ENCODE peak calls at places on chromosomes 3 and 15, in nine cellular contexts. P is H7; W is left lung; A is stimulated activated CD4-positive, alpha-beta T cell treated with anti-CD3 and anti-CD28 coated beads, Interleukin-15, amount 100 ng/mL, for 1 hour; C is cardiac muscle cell; N is stimulated activated effector memory CD8-positive, alpha-beta T cell treated with anti-CD3 and anti-CD28 coated beads, Interleukin-12 subunit alpha, Interleukin-12 subunit beta, amount 100 ng/mL, for 72 hours; H is A549; U is amygdala; T is HFFc6. F is an unnamed sample.
A peak's percentile ranks its signal among the peaks of the same experiment; 100 is the strongest.

GRCh38 chr3:129027544-129027880 is 26.4 kb downstream of the EFCC1 start:
- DNase-seq in C (no peak), A (no peak), W (peak; percentile 31), P (no peak), N (no peak), U (no peak), H (no peak), T (no peak), F (no peak)

GRCh38 chr3:194269610-194270145 is 81.5 kb downstream of the CPN2 start:
- DNase-seq in N (no peak), T (no peak), U (peak; percentile 19), C (peak; percentile 95), A (no peak), W (peak; percentile 88), P (peak; percentile 96), H (no peak), F (peak; percentile 15)

GRCh38 chr15:66124626-66125025 is 128.9 kb downstream of the MEGF11 start:
- DNase-seq in C (no peak), W (no peak), U (no peak), A (no peak), H (no peak), P (peak; percentile 64), T (no peak), N (no peak), F (no peak)

GRCh38 chr15:78726870-78727551 is 84.3 kb downstream of the ADAMTS7 start:
- DNase-seq in C (no peak), A (no peak), T (no peak), U (no peak), H (peak; percentile 44), N (no peak), W (peak; percentile 57), P (peak; percentile 93), F (peak; percentile 43)

GRCh38 chr3:177553586-177553985 is 356.3 kb upstream of the TBL1XR1 start:
- DNase-seq in C (no peak), U (peak; percentile 17), T (no peak), H (no peak), W (no peak), A (no peak), N (no peak), P (no peak), F (no peak)

GRCh38 chr3:188975612-188976314 is 196.0 kb upstream of the TPRG1 start:
- DNase-seq in P (no peak), H (no peak), U (no peak), C (no peak), T (no peak), A (no peak), N (no peak), W (no peak), F (no peak)

GRCh38 chr3:184417619-184418327 is 37.9 kb downstream of the CHRD start:
- DNase-seq in T (peak; percentile 32), A (peak; percentile 57), N (peak; percentile 46), U (peak; percentile 25), H (peak; percentile 44), C (peak; percentile 77), P (peak; percentile 85), W (peak; percentile 90), F (peak; percentile 75)

GRCh38 chr3:34178415-34178814 is 380.0 kb downstream of the PDCD6IP start:
- DNase-seq in N (no peak), P (no peak), C (no peak), T (no peak), U (no peak), A (no peak), H (no peak), W (no peak), F (no peak)

GRCh38 chr15:60191015-60191414 is 186.9 kb downstream of the FOXB1 start:
- DNase-seq in W (no peak), U (no peak), C (no peak), N (no peak), A (no peak), T (no peak), H (no peak), P (no peak), F (no peak)

GRCh38 chr15:60548101-60548500 is 69.2 kb upstream of the ICE2 start:
- DNase-seq in C (no peak), H (no peak), T (no peak), U (no peak), N (no peak), P (no peak), W (no peak), A (peak; percentile 14), F (no peak)

GRCh38 chr3:186640473-186640818 is 247 bp downstream of the FETUB start:
- DNase-seq in T (peak; percentile 18), N (no peak), H (peak; percentile 21), P (no peak), A (no peak), C (no peak), W (no peak), U (no peak), F (peak; percentile 56)

GRCh38 chr3:42701371-42702065 is 1.1 kb downstream of the HHATL start:
- DNase-seq in W (peak; percentile 85), A (peak; percentile 24), N (peak; percentile 64), U (peak; percentile 77), P (peak; percentile 98), C (peak; percentile 49), T (no peak), H (peak; percentile 45), F (peak; percentile 51)

GRCh38 chr3:67000006-67000405 is 1.9 kb downstream of the KBTBD8 start:
- DNase-seq in A (no peak), P (no peak), W (no peak), C (peak; percentile 20), U (no peak), N (no peak), H (no peak), T (peak; percentile 68), F (peak; percentile 85)

GRCh38 chr3:114104414-114104813 is 47.9 kb downstream of the QTRT2 start:
- DNase-seq in N (no peak), A (no peak), P (no peak), T (peak; percentile 66), U (no peak), H (no peak), C (no peak), W (no peak), F (peak; percentile 71)

GRCh38 chr3:45654344-45654934 is 34.8 kb upstream of the SACM1L start:
- DNase-seq in A (no peak), U (no peak), T (no peak), H (no peak), N (no peak), W (no peak), C (no peak), P (no peak), F (no peak)

GRCh38 chr3:50885491-50885890 is 210.8 kb downstream of the DOCK3 start:
- DNase-seq in W (no peak), N (no peak), C (no peak), H (no peak), T (no peak), P (peak; percentile 22), A (no peak), U (no peak), F (peak; percentile 32)

GRCh38 chr15:40909662-40910625 is 15.7 kb downstream of the VPS18 start:
- DNase-seq in C (peak; percentile 72), P (no peak), H (no peak), T (peak; percentile 25), N (no peak), U (no peak), W (no peak), A (no peak), F (peak; percentile 30)

GRCh38 chr15:27847775-27848710 is 251.1 kb downstream of the OCA2 start:
- DNase-seq in T (no peak), C (no peak), A (no peak), P (no peak), W (peak; percentile 26), H (no peak), N (no peak), U (no peak), F (no peak)

GRCh38 chr3:194536883-194537637 is 50.3 kb upstream of the ATP13A3 start:
- DNase-seq in H (no peak), U (no peak), P (no peak), W (no peak), C (no peak), A (no peak), N (no peak), T (peak; percentile 28), F (peak; percentile 47)

GRCh38 chr15:78808550-78808949 is 2.7 kb downstream of the ADAMTS7 start:
- DNase-seq in N (no peak), C (peak; percentile 48), H (peak; percentile 71), T (peak; percentile 27), W (no peak), U (no peak), P (peak; percentile 73), A (no peak), F (peak; percentile 49)

GRCh38 chr3:130971208-130971607 is 55.4 kb downstream of the ASTE1 start:
- DNase-seq in N (no peak), T (peak; percentile 16), W (no peak), C (no peak), U (no peak), A (no peak), H (no peak), P (no peak), F (peak; percentile 21)

GRCh38 chr3:184757010-184757651 is 45.3 kb upstream of the MAGEF1 start:
- DNase-seq in W (no peak), N (no peak), H (no peak), T (peak; percentile 33), U (peak; percentile 48), C (peak; percentile 96), P (no peak), A (no peak), F (no peak)

GRCh38 chr15:74132681-74133070 is 2.3 kb downstream of the ISLR2 start:
- DNase-seq in H (no peak), N (no peak), C (no peak), T (no peak), U (no peak), W (no peak), P (peak; percentile 62), A (no peak), F (no peak)

GRCh38 chr3:50304601-50305000 is 1.2 kb upstream of the HYAL1 start:
- DNase-seq in P (no peak), W (no peak), C (no peak), N (no peak), T (no peak), U (no peak), A (no peak), H (no peak), F (peak; percentile 72)

GRCh38 chr15:93037341-93038063 is 51.5 kb downstream of the RGMA start:
- DNase-seq in C (peak; percentile 55), N (no peak), P (peak; percentile 67), W (peak; percentile 93), H (no peak), T (no peak), U (peak; percentile 54), A (no peak), F (no peak)

GRCh38 chr3:150238995-150239612 is 169.0 kb upstream of the TSC22D2 start:
- DNase-seq in T (no peak), P (peak; percentile 59), W (no peak), C (no peak), N (no peak), H (peak; percentile 41), U (no peak), A (no peak), F (peak; percentile 45)

GRCh38 chr15:63698731-63699130 is 101.5 kb downstream of the FBXL22 start:
- DNase-seq in U (no peak), A (no peak), P (no peak), H (no peak), T (no peak), W (no peak), N (no peak), C (no peak), F (no peak)

GRCh38 chr3:49839193-49839809 is 17.1 kb downstream of the TRAIP start:
- DNase-seq in T (peak; percentile 68), A (peak; percentile 59), C (peak; percentile 89), U (peak; percentile 63), H (peak; percentile 40), W (peak; percentile 85), N (peak; percentile 66), P (peak; percentile 83), F (peak; percentile 75)

GRCh38 chr15:68218847-68219798 is 10.4 kb downstream of the CLN6 start:
- DNase-seq in P (peak; percentile 19), T (no peak), W (no peak), H (no peak), A (no peak), C (no peak), U (no peak), N (no peak), F (no peak)

GRCh38 chr3:148158210-148158609 is 539.5 kb upstream of the AGTR1 start:
- DNase-seq in H (no peak), T (no peak), C (peak; percentile 86), P (no peak), U (no peak), W (no peak), N (no peak), A (no peak), F (peak; percentile 81)

GRCh38 chr3:72347819-72348319 is 500.4 kb downstream of the SHQ1 start:
- DNase-seq in A (peak; percentile 27), C (no peak), N (no peak), P (peak; percentile 88), U (no peak), H (no peak), T (no peak), W (peak; percentile 92), F (peak; percentile 76)